ENCODE peak calls at places on chromosome 7, in eight cellular contexts. I is CD4-positive, alpha-beta T cell; T is fibroblast of lung; G is foreskin fibroblast; B is heart left ventricle; Z is Panc1; C is AG10803; N is mesothelial cell of epicardium. E is an unnamed sample.

GRCh38 chr7:51256244-51256781 is 60.3 kb downstream of the COBL start:
- DNase-seq in N (no peak), B (no peak), I (no peak), C (no peak), G (no peak), Z (no peak), T (no peak), E (peak; percentile 83)

GRCh38 chr7:136489808-136490207 is 378.6 kb upstream of the CHRM2 start:
- DNase-seq in C (no peak), I (no peak), G (no peak), N (no peak), Z (no peak), T (no peak), B (no peak), E (no peak)

GRCh38 chr7:92680458-92680857 is 90.3 kb upstream of the FAM133B start:
- DNase-seq in T (no peak), N (no peak), Z (no peak), I (no peak), C (peak; percentile 31), B (no peak), G (no peak), E (no peak)

GRCh38 chr7:102289051-102289450 is 2.4 kb downstream of the SH2B2 start:
- DNase-seq in B (no peak), I (no peak), T (no peak), Z (no peak), N (no peak), C (no peak), G (no peak), E (no peak)

GRCh38 chr7:141217938-141218337 is 144.1 kb downstream of the TMEM178B start:
- DNase-seq in G (no peak), B (no peak), Z (no peak), T (no peak), N (no peak), I (no peak), C (no peak), E (no peak)

GRCh38 chr7:113246698-113247097 is 128.3 kb upstream of the SMIM30 start:
- DNase-seq in N (no peak), B (no peak), I (no peak), Z (no peak), G (no peak), T (no peak), C (no peak), E (no peak)

GRCh38 chr7:17937506-17938115 is 2.7 kb downstream of the SNX13 start:
- DNase-seq in N (no peak), B (no peak), T (peak; percentile 27), I (no peak), G (no peak), C (no peak), Z (no peak), E (no peak)

GRCh38 chr7:150968698-150969482 is 9.2 kb downstream of the KCNH2 start:
- DNase-seq in C (peak; percentile 25), G (no peak), T (no peak), I (no peak), B (no peak), N (no peak), Z (no peak), E (no peak)

GRCh38 chr7:33044986-33045385 is 17.6 kb downstream of the NT5C3A start:
- DNase-seq in T (peak; percentile 58), I (no peak), B (no peak), N (no peak), C (peak; percentile 43), G (no peak), Z (no peak), E (no peak)

GRCh38 chr7:115274-115911 is 77.0 kb upstream of the FAM20C start:
- DNase-seq in B (no peak), T (no peak), N (no peak), C (peak; percentile 48), I (no peak), Z (no peak), G (peak; percentile 83), E (no peak)
- TF ChIP-seq CTCF in B (no peak), T (no peak), N (no peak), C (no peak), I (no peak), Z (no peak), G (no peak), E (no peak)

GRCh38 chr7:78134748-78135147 is 336.2 kb downstream of the PHTF2 start:
- DNase-seq in B (no peak), T (no peak), G (no peak), Z (no peak), C (no peak), N (no peak), I (no peak), E (no peak)

GRCh38 chr7:78130443-78131200 is 332.0 kb downstream of the PHTF2 start:
- DNase-seq in I (no peak), C (peak; percentile 27), B (no peak), Z (no peak), T (no peak), N (no peak), G (peak; percentile 18), E (no peak)

GRCh38 chr7:78139335-78139734 is 340.8 kb downstream of the PHTF2 start:
- DNase-seq in B (no peak), Z (no peak), N (no peak), G (peak; percentile 82), I (no peak), T (peak; percentile 67), C (peak; percentile 75), E (no peak)

GRCh38 chr7:78129865-78130264 is 331.3 kb downstream of the PHTF2 start:
- DNase-seq in B (no peak), Z (no peak), C (no peak), I (no peak), T (no peak), G (no peak), N (no peak), E (no peak)

GRCh38 chr7:78134256-78134655 is 335.7 kb downstream of the PHTF2 start:
- DNase-seq in T (peak; percentile 58), Z (peak; percentile 28), N (no peak), G (peak; percentile 72), I (no peak), B (no peak), C (peak; percentile 77), E (no peak)
- TF ChIP-seq CTCF in T (peak; percentile 68), Z (peak; percentile 64), N (peak; percentile 66), G (peak; percentile 70), I (no peak), B (peak; percentile 47), C (peak; percentile 80), E (peak; percentile 58)

DNA sequence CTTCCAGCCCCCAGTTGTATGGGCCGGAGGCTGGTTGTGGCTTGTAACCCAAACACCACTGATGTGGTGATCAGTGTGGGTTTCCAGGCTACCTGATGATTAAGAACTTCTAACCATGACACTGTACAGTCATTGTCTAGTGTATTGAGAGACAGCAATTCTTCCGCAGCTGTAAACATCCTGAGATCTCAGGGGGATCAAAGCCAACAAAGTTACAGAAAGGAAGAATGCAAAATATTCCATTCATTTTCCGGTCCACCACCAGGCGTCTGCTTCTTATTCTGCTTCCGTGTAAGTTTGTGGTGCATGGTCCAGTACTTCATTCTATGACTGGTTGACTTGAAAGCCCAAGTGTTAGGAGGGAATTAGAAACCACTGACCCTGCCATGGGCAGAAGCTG is 10.3 kb upstream of the GLI3 start:
- DNase-seq in Z (no peak), I (no peak), B (no peak), G (no peak), C (peak; percentile 92), N (no peak), T (peak; percentile 91), E (no peak)
- TF ChIP-seq CTCF in Z (no peak), I (no peak), B (no peak), G (peak; percentile 27), C (peak; percentile 64), N (peak; percentile 38), T (no peak), E (no peak)

GRCh38 chr7:148105853-148106252 is 484.7 kb upstream of the C7orf33 start:
- DNase-seq in T (no peak), Z (no peak), G (no peak), N (no peak), C (no peak), B (no peak), I (no peak), E (no peak)

GRCh38 chr7:148108381-148108780 is 482.2 kb upstream of the C7orf33 start:
- DNase-seq in G (no peak), B (no peak), C (no peak), N (no peak), I (no peak), T (no peak), Z (no peak), E (no peak)

GRCh38 chr7:148114807-148115206 is 475.8 kb upstream of the C7orf33 start:
- DNase-seq in B (no peak), Z (no peak), C (peak; percentile 20), G (no peak), T (no peak), I (no peak), N (no peak), E (no peak)

GRCh38 chr7:148107741-148108140 is 482.8 kb upstream of the C7orf33 start:
- DNase-seq in Z (no peak), B (no peak), C (no peak), G (no peak), T (no peak), N (no peak), I (no peak), E (no peak)

DNA sequence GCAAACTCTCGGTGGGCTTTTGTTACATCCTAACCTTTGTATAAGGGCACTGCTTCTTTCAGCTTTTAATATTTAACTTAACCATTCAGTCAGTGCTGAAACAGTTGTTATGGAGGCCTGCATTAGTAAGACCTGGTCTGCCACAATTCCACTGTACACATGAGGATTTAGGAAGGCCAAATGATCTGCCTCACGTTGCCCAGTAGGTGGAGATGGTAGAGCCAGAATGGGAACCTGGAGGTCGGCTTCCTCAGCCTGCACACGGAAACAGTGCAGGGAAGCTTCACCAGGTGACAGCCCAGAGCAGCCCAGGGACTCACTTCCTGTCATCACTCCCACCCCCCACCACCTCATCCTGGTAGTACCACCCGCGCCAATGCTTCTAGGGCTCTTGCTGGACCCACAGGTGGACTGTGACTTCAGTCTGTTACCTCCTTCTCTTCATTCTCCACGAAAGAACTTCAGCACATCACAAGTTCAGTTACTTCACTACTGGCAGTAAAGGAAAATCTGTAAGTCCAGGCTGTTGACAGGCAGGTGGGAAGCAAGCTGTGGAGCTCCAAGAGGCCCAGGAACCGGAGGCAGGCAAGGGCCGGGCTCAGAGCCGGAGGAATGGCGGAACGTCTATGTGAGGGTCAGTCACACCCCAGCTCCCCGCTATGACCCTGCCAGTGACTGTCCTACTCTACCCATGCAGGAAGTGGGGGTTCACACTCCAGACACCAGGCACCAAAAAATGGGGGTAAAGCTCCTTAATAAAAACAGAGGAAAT is 480.3 kb upstream of the C7orf33 start:
- DNase-seq in N (no peak), T (no peak), G (no peak), B (no peak), I (no peak), C (no peak), Z (no peak), E (no peak)
- TF ChIP-seq CTCF in N (no peak), T (no peak), G (no peak), B (no peak), I (no peak), C (no peak), Z (peak; percentile 32), E (no peak)